ENCODE peak calls at places on chromosomes 5 and 9, in four cellular contexts. N is MM.1S, K is HCT116, P is OCI-LY7. A is an unnamed sample. For H3K4me1 and H3K79me2, the result is how much of the 10 kb centered on the place peaks cover.

GRCh38 chr5:168300377-168301182 is 9.1 kb downstream of the WWC1 start:
- DNase-seq in N (peak), K (no peak), P (no peak), A (no peak)

GRCh38 chr5:76406014-76406413 is 2.9 kb downstream of the IQGAP2 start:
- DNase-seq in N (no peak), K (no peak), P (peak), A (no peak)

GRCh38 chr5:147504001-147504400 is 5.9 kb downstream of the DPYSL3 start:
- DNase-seq in N (no peak), K (no peak), P (no peak), A (no peak)

GRCh38 chr9:70120834-70121510 is 77.3 kb downstream of the MAMDC2 start:
- DNase-seq in N (no peak), K (no peak), P (no peak), A (no peak)

GRCh38 chr9:114016629-114017423 is 61.3 kb downstream of the AMBP start:
- DNase-seq in N (no peak), K (no peak), P (no peak), A (no peak)

GRCh38 chr9:8115570-8115969 is 316.0 kb upstream of the DMAC1 start:
- DNase-seq in N (no peak), K (no peak), P (no peak), A (no peak)

GRCh38 chr5:98768160-98769005 is 5.1 kb upstream of the RGMB start:
- DNase-seq in N (peak), K (no peak), P (peak), A (peak)

GRCh38 chr5:62568800-62569432 is 9.7 kb upstream of the LRRC70 start:
- DNase-seq in N (no peak), K (no peak), P (no peak), A (no peak)

GRCh38 chr9:14179449-14179848 is 134.5 kb downstream of the NFIB start:
- DNase-seq in N (no peak), K (peak), P (no peak), A (no peak)

GRCh38 chr9:123364241-123364824 is 8.3 kb downstream of the CRB2 start:
- DNase-seq in N (no peak), K (no peak), P (no peak), A (no peak)

GRCh38 chr5:66410056-66410455 is 186.1 kb upstream of the MAST4 start:
- DNase-seq in N (no peak), K (no peak), P (no peak), A (no peak)

GRCh38 chr5:59328801-59329296 is 564.7 kb downstream of the PDE4D start:
- DNase-seq in N (no peak), K (no peak), P (no peak), A (no peak)

GRCh38 chr5:164301708-164302107 is 796.3 kb downstream of the MAT2B start:
- DNase-seq in N (peak), K (no peak), P (no peak), A (no peak)

GRCh38 chr9:37301369-37302172 is 120.9 kb upstream of the GRHPR start:
- DNase-seq in N (no peak), K (no peak), P (peak), A (no peak)

GRCh38 chr5:32331927-32332274 is 19.2 kb upstream of the MTMR12 start:
- DNase-seq in N (no peak), K (no peak), P (no peak), A (no peak)

GRCh38 chr9:133638076-133638475 is 1.9 kb downstream of the DBH start:
- DNase-seq in N (no peak), K (no peak), P (no peak), A (no peak)

GRCh38 chr9:96858670-96859069 is 4.4 kb upstream of the ZNF782 start:
- DNase-seq in N (no peak), K (no peak), P (no peak), A (no peak)

GRCh38 chr5:116944171-116944570 is 369.5 kb upstream of the SEMA6A start:
- DNase-seq in N (no peak), K (no peak), P (no peak), A (no peak)

GRCh38 chr5:21802869-21803490 is 1050.2 kb downstream of the CDH12 start:
- DNase-seq in N (peak), K (no peak), P (peak), A (no peak)

GRCh38 chr5:219492-219891 is 1.4 kb downstream of the SDHA start:
- DNase-seq in N (peak), K (no peak), P (peak), A (peak)

GRCh38 chr5:123283031-123283430 is 140.2 kb downstream of the CEP120 start:
- DNase-seq in N (no peak), K (no peak), P (no peak), A (no peak)

GRCh38 chr5:151739939-151740335 is 18.5 kb downstream of the ATOX1 start:
- DNase-seq in N (no peak), K (no peak), P (no peak), A (no peak)

GRCh38 chr9:91146391-91147019 is 215.2 kb downstream of the AUH start:
- DNase-seq in N (no peak), K (no peak), P (no peak), A (no peak)

GRCh38 chr9:114365194-114365593 is 22.6 kb downstream of the AKNA start:
- DNase-seq in N (no peak), K (no peak), P (no peak), A (no peak)

GRCh38 chr9:121885345-121885901 is 207.7 kb downstream of the TTLL11 start:
- DNase-seq in N (no peak), K (no peak), P (peak), A (no peak)

GRCh38 chr9:98334796-98335195 is 79.3 kb upstream of the TBC1D2 start:
- DNase-seq in N (no peak), K (no peak), P (no peak), A (no peak)

GRCh38 chr9:93674580-93675335 is 98.4 kb downstream of the PHF2 start:
- DNase-seq in N (no peak), K (no peak), P (no peak), A (peak)

GRCh38 chr9:99221266-99221622 is 498 bp downstream of the ALG2 start:
- DNase-seq in N (no peak), K (no peak), P (no peak), A (no peak)

GRCh38 chr9:69554945-69555344 is 117.2 kb downstream of the APBA1 start:
- DNase-seq in N (no peak), K (no peak), P (no peak), A (no peak)

GRCh38 chr9:135123735-135124134 is 36.3 kb downstream of the OLFM1 start:
- DNase-seq in N (no peak), K (no peak), P (no peak), A (no peak)

GRCh38 chr9:77751341-77752091 is 103.4 kb upstream of the GNA14 start:
- DNase-seq in N (peak), K (peak), P (peak), A (peak)

GRCh38 chr9:123415593-123415930 is 59.6 kb downstream of the CRB2 start:
- DNase-seq in N (no peak), K (no peak), P (no peak), A (no peak)

GRCh38 chr5:67371924-67372323 is 175.3 kb upstream of the CD180 start:
- DNase-seq in N (no peak), K (no peak), P (no peak), A (no peak)

GRCh38 chr5:123000731-123001130 is 35.8 kb downstream of the PPIC start:
- DNase-seq in N (no peak), K (no peak), P (no peak), A (no peak)

GRCh38 chr5:51433052-51433710 is 49.9 kb downstream of the ISL1 start:
- DNase-seq in N (no peak), K (peak), P (no peak), A (no peak)

GRCh38 chr9:114214181-114214580 is 58.8 kb downstream of the COL27A1 start:
- DNase-seq in N (no peak), K (no peak), P (no peak), A (no peak)

GRCh38 chr9:134811079-134811672 is 69.4 kb upstream of the FCN2 start:
- DNase-seq in N (no peak), K (no peak), P (no peak), A (no peak)

GRCh38 chr5:158119852-158120708 is 261.1 kb upstream of the CLINT1 start:
- DNase-seq in N (no peak), K (no peak), P (no peak), A (peak)

GRCh38 chr5:158116965-158117364 is 258.0 kb upstream of the CLINT1 start:
- DNase-seq in N (no peak), K (no peak), P (no peak), A (no peak)

GRCh38 chr5:158120760-158121159 is 261.8 kb upstream of the CLINT1 start:
- DNase-seq in N (no peak), K (no peak), P (no peak), A (no peak)

GRCh38 chr5:158115468-158115867 is 256.5 kb upstream of the CLINT1 start:
- DNase-seq in N (no peak), K (no peak), P (no peak), A (no peak)

DNA sequence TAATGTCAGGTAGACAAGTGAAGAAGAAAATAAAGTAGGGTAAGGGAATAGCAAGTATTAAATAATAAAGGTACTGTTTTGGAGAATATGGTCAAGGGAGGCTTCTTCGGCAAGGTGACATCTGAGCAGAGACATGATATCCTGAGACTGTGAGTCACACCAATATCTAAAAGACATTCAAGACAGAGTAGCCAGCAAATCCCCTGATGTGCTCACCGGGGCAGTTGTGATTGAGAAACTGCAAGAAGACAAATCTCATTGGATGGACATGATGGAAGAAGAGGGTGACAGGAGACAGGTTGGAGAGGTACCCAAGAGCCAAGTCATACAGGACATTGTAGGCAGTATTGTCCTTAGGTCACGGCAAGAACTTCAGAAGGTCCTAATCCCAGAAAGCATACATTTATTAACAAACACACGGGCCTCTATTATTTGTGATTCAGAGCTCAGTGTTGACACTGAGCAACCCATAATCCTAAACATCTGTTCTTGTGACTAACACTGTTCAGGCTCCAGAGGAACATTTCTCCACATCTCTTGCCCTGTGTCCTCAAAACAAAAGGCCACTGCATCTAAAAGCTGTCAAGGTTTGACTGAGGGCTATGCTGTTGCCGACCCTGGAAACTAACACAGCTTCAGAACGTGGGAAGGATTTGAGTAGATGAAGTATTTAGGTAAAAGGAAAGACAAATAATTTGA is 258.7 kb upstream of the CLINT1 start:
- DNase-seq in N (no peak), K (no peak), P (no peak), A (no peak)
- H3K4me1 ChIP-seq in N (under half), K (under half), P (under half), A (under half)

GRCh38 chr9:130021123-130021522 is 21.9 kb downstream of the FNBP1 start:
- DNase-seq in N (no peak), K (no peak), P (no peak), A (no peak)

GRCh38 chr9:130015353-130016019 is 27.5 kb downstream of the FNBP1 start:
- DNase-seq in N (no peak), K (no peak), P (no peak), A (no peak)

GRCh38 chr9:130017035-130017909 is 25.7 kb downstream of the FNBP1 start:
- DNase-seq in N (no peak), K (no peak), P (no peak), A (no peak)

GRCh38 chr9:130020618-130021017 is 22.4 kb downstream of the FNBP1 start:
- DNase-seq in N (no peak), K (no peak), P (no peak), A (no peak)

DNA sequence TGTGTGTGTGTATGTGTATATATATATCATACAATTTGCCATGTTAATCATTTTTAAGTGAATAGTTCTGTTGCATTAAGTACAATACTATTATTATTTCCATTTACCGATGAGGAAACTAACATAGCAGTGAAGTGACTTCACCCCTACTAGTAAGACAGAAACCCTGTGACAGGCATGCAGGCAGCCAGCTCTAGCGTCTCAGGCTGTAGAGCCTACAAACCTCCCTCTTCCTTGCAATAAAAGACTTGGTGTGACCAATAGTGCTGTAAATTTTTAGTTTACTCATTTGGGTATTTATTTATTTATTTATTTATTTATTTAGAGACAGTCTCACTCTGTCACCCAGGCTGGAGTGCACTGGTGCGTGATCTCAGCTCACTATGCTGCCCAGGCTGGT is 24.7 kb downstream of the FNBP1 start:
- DNase-seq in N (no peak), K (no peak), P (no peak), A (no peak)
- H3K79me2 ChIP-seq in N (under half), K (under half), P (half or more), A (half or more)

DNA sequence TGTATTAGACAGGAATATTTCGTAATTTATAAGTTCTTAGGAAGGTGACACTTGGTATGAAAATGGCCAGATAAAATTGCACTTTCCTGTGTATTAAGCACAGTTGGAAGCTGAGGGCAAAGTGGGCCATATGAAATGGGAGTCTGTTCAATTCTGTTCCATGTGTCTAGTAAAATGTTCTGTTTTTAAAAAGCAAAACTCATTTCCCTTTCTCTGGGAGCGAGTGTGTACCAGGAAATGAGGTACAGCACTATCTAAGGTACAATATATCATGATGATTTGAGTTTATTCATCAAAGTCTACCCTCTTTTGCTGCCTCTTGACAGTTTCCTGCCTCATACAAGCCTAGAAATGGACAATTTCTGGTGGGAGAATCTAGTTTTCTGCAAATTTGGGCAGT is 51.2 kb upstream of the KCNN2 start:
- DNase-seq in N (no peak), K (no peak), P (no peak), A (no peak)
- H3K4me1 ChIP-seq in N (under half), K (under half), P (under half), A (under half)

DNA sequence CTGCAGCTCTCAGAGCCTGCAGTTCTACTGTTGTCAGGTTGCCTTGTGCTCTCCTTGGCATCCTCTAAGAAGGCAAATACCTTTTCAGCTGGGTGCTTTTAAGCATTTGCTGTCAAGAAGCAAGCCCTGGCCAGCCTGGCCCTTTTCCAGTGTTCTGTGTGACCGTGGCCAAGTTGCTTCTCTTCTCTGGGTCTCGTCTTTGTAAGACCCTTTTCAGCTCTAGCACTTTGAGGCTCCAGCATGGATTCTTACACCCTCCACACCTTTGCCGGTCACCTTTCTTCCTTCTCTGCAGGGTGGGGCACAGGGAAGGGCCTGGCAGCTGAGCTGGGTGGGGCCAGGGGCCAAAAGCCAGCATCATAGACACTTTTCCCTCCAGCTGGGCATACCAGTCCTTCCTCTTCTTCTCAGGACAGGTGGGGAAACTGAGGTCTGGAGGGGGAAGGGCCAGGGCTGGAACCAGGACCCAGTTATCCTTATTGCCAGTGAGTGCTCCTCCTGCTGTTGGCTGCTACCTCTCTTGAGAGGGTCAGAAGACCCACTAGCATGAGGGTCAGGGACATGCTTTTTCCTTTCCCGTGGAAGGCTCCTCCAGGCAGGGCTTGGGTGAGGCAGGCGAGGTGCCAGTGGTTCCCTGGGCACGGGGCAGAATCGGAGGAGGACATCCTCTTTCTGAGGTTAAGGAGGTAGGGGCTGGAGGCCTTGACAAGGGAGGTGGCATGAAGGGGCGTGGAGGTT is 479 bp upstream of the NDST1 start:
- DNase-seq in N (no peak), K (no peak), P (no peak), A (no peak)
- H3K79me2 ChIP-seq in N (under half), K (half or more), P (under half), A (under half)

GRCh38 chr9:126451316-126451885 is 124.8 kb downstream of the MVB12B start:
- DNase-seq in N (no peak), K (no peak), P (no peak), A (no peak)
- H3K4me1 ChIP-seq in N (under half), K (under half), P (under half), A (under half)

GRCh38 chr5:102796481-102796880 is 41.4 kb downstream of the PAM start:
- DNase-seq in N (no peak), K (no peak), P (no peak), A (no peak)

GRCh38 chr5:102794047-102794446 is 38.9 kb downstream of the PAM start:
- DNase-seq in N (no peak), K (no peak), P (no peak), A (no peak)

GRCh38 chr5:102794677-102795331 is 39.7 kb downstream of the PAM start:
- DNase-seq in N (no peak), K (no peak), P (no peak), A (no peak)

GRCh38 chr5:102796014-102796413 is 40.9 kb downstream of the PAM start:
- DNase-seq in N (no peak), K (no peak), P (no peak), A (no peak)

GRCh38 chr5:102795546-102795945 is 40.4 kb downstream of the PAM start:
- DNase-seq in N (no peak), K (no peak), P (no peak), A (no peak)
- H3K79me2 ChIP-seq in N (under half), K (half or more), P (under half), A (under half)

DNA sequence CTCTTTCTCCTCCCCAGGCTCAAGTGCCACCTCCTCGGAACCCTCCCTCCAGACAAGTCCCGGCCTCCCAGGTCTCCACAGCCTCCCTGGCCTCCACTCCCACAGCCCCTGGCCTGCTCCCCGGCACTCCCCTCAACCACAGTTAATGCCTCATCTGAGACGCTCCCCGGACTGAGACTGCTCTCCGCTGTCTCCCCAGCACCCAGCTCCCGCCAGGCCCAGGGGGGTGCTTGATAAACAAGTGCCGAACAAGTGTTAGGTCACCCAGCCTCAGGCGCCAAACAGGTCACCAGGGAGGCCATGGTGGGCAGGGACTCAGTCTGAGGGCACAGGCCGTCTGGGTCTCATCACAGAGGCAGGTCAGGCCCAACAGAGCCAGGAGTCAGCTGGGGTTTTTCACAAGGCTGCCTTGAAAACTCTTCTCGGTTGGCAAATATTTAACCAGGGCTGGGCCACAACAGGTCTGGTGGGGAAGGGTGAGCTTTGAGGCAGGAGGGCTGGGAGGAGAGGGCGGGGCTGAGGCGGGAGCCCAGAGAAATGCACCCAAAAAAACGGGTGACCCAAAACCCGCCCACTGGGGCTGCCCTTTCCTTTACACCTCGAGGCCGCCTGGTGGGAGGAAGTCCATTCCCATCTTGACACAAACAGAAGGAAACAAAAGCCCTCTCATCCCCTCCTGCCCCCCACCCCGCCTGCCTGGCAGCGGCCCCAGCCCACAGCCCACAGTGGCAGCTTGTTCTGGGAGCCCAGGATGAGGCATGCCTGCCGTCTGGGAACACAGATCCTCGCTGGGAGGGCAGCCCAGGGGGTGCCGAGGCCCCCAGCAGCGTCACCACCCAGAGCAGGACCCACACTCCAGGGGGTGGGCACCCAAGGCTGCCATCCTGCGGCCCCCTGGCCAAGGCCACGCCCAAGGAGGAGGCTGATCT is 66.6 kb upstream of the STXBP1 start:
- DNase-seq in N (no peak), K (no peak), P (no peak), A (no peak)
- H3K4me1 ChIP-seq in N (under half), K (half or more), P (under half), A (under half)